ENCODE peak calls at places on chromosomes 12 and 14, in ten cellular contexts. W is AG20443; E is NCI-H1105; K is breast epithelium; M is NCI-H1436; P is lung; C is stimulated activated CD8-positive, alpha-beta memory T cell treated with anti-CD3 and anti-CD28 coated beads, Interleukin-4, amount 100 ng/mL, for 1 hour; J is NCI-H2081; A is memory B cell; Q is heart left ventricle. S is an unnamed sample.

GRCh38 chr14:68748691-68749090 is 44.2 kb downstream of the ZFP36L1 start:
- DNase-seq in A (no peak), K (no peak), M (no peak), P (no peak), J (no peak), E (no peak), Q (no peak), W (no peak), C (no peak), S (no peak)

GRCh38 chr14:95260537-95261440 is 58.9 kb downstream of the CLMN start:
- DNase-seq in K (peak), Q (no peak), M (no peak), J (no peak), E (no peak), W (no peak), C (no peak), A (no peak), P (no peak), S (no peak)

GRCh38 chr14:100048786-100049185 is 16.4 kb upstream of the EVL start:
- DNase-seq in P (no peak), J (no peak), Q (no peak), E (no peak), C (no peak), A (no peak), W (no peak), M (no peak), K (no peak), S (no peak)

GRCh38 chr12:124915249-124916236 is 1.1 kb upstream of the UBC start:
- DNase-seq in E (no peak), C (no peak), K (peak), Q (peak), P (peak), J (no peak), M (no peak), W (peak), A (no peak), S (no peak)

GRCh38 chr14:58297412-58297761 is 968 bp upstream of the ARID4A start:
- DNase-seq in M (no peak), J (no peak), Q (no peak), A (no peak), E (no peak), P (no peak), W (peak), C (no peak), K (no peak), S (no peak)

GRCh38 chr12:93959657-93960056 is 188.7 kb upstream of the PLXNC1 start:
- DNase-seq in K (no peak), M (no peak), A (no peak), J (no peak), W (no peak), Q (no peak), P (no peak), E (no peak), C (no peak), S (no peak)

GRCh38 chr14:55807059-55807499 is 227.1 kb downstream of the KTN1 start:
- DNase-seq in Q (peak), J (peak), C (peak), M (peak), W (peak), P (peak), A (no peak), K (peak), E (peak), S (no peak)

GRCh38 chr14:103740991-103741689 is 25.5 kb downstream of the ZFYVE21 start:
- DNase-seq in A (no peak), P (no peak), W (no peak), C (no peak), E (no peak), K (no peak), M (no peak), Q (no peak), J (no peak), S (no peak)

GRCh38 chr12:124642105-124642504 is 74.7 kb upstream of the NCOR2 start:
- DNase-seq in P (no peak), K (no peak), E (no peak), M (no peak), A (no peak), J (no peak), Q (no peak), W (no peak), C (no peak), S (no peak)

GRCh38 chr14:91870001-91870400 is 2.7 kb upstream of the TC2N start:
- DNase-seq in E (no peak), K (no peak), W (no peak), A (no peak), Q (no peak), M (no peak), C (no peak), J (no peak), P (no peak), S (no peak)

GRCh38 chr12:60173213-60174170 is 577.7 kb downstream of the SLC16A7 start:
- DNase-seq in M (no peak), C (no peak), W (no peak), Q (no peak), A (no peak), K (no peak), E (no peak), J (no peak), P (no peak), S (no peak)

GRCh38 chr12:26205298-26205697 is 9.9 kb downstream of the SSPN start:
- DNase-seq in W (no peak), E (no peak), K (no peak), P (no peak), Q (no peak), J (no peak), A (no peak), C (no peak), M (no peak), S (no peak)

GRCh38 chr12:27549801-27550652 is 26.0 kb downstream of the PPFIBP1 start:
- DNase-seq in A (no peak), E (peak), K (peak), C (no peak), M (no peak), Q (peak), J (peak), W (peak), P (peak), S (no peak)

GRCh38 chr14:39398382-39398781 is 33.9 kb downstream of the FBXO33 start:
- DNase-seq in E (no peak), P (no peak), C (no peak), J (no peak), K (no peak), M (no peak), W (no peak), Q (no peak), A (no peak), S (no peak)

GRCh38 chr14:67514650-67515385 is 18.3 kb upstream of the PLEKHH1 start:
- DNase-seq in J (peak), W (peak), C (no peak), E (peak), P (peak), M (no peak), A (peak), Q (peak), K (no peak), S (no peak)

GRCh38 chr14:91654836-91655235 is 77.0 kb downstream of the CATSPERB start:
- DNase-seq in C (no peak), P (no peak), K (peak), M (no peak), E (no peak), W (no peak), A (no peak), Q (no peak), J (no peak), S (no peak)

GRCh38 chr12:29738416-29738815 is 45.3 kb downstream of the TMTC1 start:
- DNase-seq in J (no peak), M (no peak), C (no peak), W (no peak), P (no peak), K (no peak), A (no peak), E (no peak), Q (no peak), S (no peak)

GRCh38 chr14:99552572-99553216 is 51.3 kb downstream of the CCDC85C start:
- DNase-seq in W (no peak), M (no peak), Q (no peak), J (no peak), K (no peak), P (no peak), C (no peak), E (no peak), A (no peak), S (no peak)